ENCODE peak calls at places on chromosomes 3 and 15, in seven cellular contexts. One of them, this sample, is unnamed.

GRCh38 chr15:92306662-92307061 is 87.0 kb upstream of the ST8SIA2 start:
- DNase-seq in K562: peak; percentile 12
- DNase-seq in testis: peak; percentile 21
- DNase-seq in stomach: no peak
- DNase-seq in ovary: no peak
- DNase-seq in IMR-90: no peak
- DNase-seq in H54: no peak
- DNase-seq in this sample: peak; percentile 10

GRCh38 chr3:190183121-190183520 is 62.4 kb upstream of the P3H2 start:
- DNase-seq in K562: no peak
- DNase-seq in ovary: no peak
- DNase-seq in testis: no peak
- DNase-seq in H54: peak; percentile 35
- DNase-seq in IMR-90: peak; percentile 98
- DNase-seq in stomach: no peak
- DNase-seq in this sample: no peak

GRCh38 chr3:33597257-33597689 is 120.8 kb downstream of the CLASP2 start:
- DNase-seq in H54: no peak
- DNase-seq in testis: no peak
- DNase-seq in IMR-90: no peak
- DNase-seq in stomach: no peak
- DNase-seq in K562: no peak
- DNase-seq in ovary: no peak
- DNase-seq in this sample: no peak

GRCh38 chr3:14935577-14936345 is 11.6 kb upstream of the NR2C2 start:
- DNase-seq in K562: no peak
- DNase-seq in H54: no peak
- DNase-seq in testis: no peak
- DNase-seq in IMR-90: no peak
- DNase-seq in stomach: no peak
- DNase-seq in ovary: no peak
- DNase-seq in this sample: no peak

GRCh38 chr3:185656321-185656840 is 70.3 kb downstream of the SENP2 start:
- DNase-seq in testis: peak; percentile 73
- DNase-seq in K562: no peak
- DNase-seq in ovary: peak; percentile 80
- DNase-seq in IMR-90: peak; percentile 99
- DNase-seq in H54: peak; percentile 88
- DNase-seq in stomach: no peak
- DNase-seq in this sample: no peak

GRCh38 chr15:89627256-89627970 is 27.9 kb downstream of the KIF7 start:
- DNase-seq in K562: no peak
- DNase-seq in ovary: no peak
- DNase-seq in stomach: no peak
- DNase-seq in H54: no peak
- DNase-seq in testis: no peak
- DNase-seq in IMR-90: no peak
- DNase-seq in this sample: no peak

GRCh38 chr3:136078421-136079364 is 113.2 kb downstream of the PPP2R3A start:
- DNase-seq in ovary: no peak
- DNase-seq in IMR-90: peak; percentile 38
- DNase-seq in K562: peak; percentile 8
- DNase-seq in testis: no peak
- DNase-seq in H54: peak; percentile 6
- DNase-seq in stomach: no peak
- DNase-seq in this sample: peak; percentile 47

GRCh38 chr3:177820683-177821316 is 623.5 kb upstream of the TBL1XR1 start:
- DNase-seq in K562: no peak
- DNase-seq in stomach: no peak
- DNase-seq in IMR-90: peak; percentile 39
- DNase-seq in testis: no peak
- DNase-seq in ovary: no peak
- DNase-seq in H54: no peak
- DNase-seq in this sample: no peak

GRCh38 chr3:38585791-38586420 is 63.6 kb downstream of the SCN5A start:
- DNase-seq in H54: no peak
- DNase-seq in stomach: peak; percentile 9
- DNase-seq in K562: no peak
- DNase-seq in testis: peak; percentile 8
- DNase-seq in ovary: no peak
- DNase-seq in IMR-90: no peak
- DNase-seq in this sample: no peak

GRCh38 chr15:71152542-71152941 is 37.3 kb downstream of the THSD4 start:
- DNase-seq in ovary: no peak
- DNase-seq in stomach: no peak
- DNase-seq in H54: no peak
- DNase-seq in testis: no peak
- DNase-seq in K562: no peak
- DNase-seq in IMR-90: no peak
- DNase-seq in this sample: no peak

GRCh38 chr3:42652611-42653302 is 740 bp upstream of the ZBTB47 start:
- DNase-seq in H54: peak; percentile 90
- DNase-seq in ovary: peak; percentile 70
- DNase-seq in IMR-90: peak; percentile 78
- DNase-seq in K562: peak; percentile 79
- DNase-seq in stomach: peak; percentile 81
- DNase-seq in testis: no peak
- DNase-seq in this sample: peak; percentile 37

GRCh38 chr3:425094-425493 is 228.5 kb downstream of the CHL1 start:
- DNase-seq in IMR-90: no peak
- DNase-seq in K562: no peak
- DNase-seq in H54: no peak
- DNase-seq in testis: peak; percentile 19
- DNase-seq in stomach: no peak
- DNase-seq in ovary: no peak
- DNase-seq in this sample: no peak

GRCh38 chr3:54966979-54967378 is 39.1 kb upstream of the LRTM1 start:
- DNase-seq in stomach: no peak
- DNase-seq in testis: no peak
- DNase-seq in K562: no peak
- DNase-seq in IMR-90: no peak
- DNase-seq in H54: no peak
- DNase-seq in ovary: no peak
- DNase-seq in this sample: no peak

GRCh38 chr3:38006445-38006995 is 15.9 kb downstream of the VILL start:
- DNase-seq in ovary: peak; percentile 45
- DNase-seq in testis: no peak
- DNase-seq in K562: no peak
- DNase-seq in IMR-90: no peak
- DNase-seq in H54: no peak
- DNase-seq in stomach: no peak
- DNase-seq in this sample: no peak

GRCh38 chr3:181629029-181629428 is 82.7 kb upstream of the SOX2 start:
- DNase-seq in K562: no peak
- DNase-seq in ovary: no peak
- DNase-seq in IMR-90: peak; percentile 2
- DNase-seq in testis: no peak
- DNase-seq in H54: peak; percentile 5
- DNase-seq in stomach: no peak
- DNase-seq in this sample: no peak

GRCh38 chr15:35078221-35078915 is 6.7 kb downstream of the NANOGP8 start:
- DNase-seq in testis: peak; percentile 61
- DNase-seq in stomach: peak; percentile 31
- DNase-seq in H54: peak; percentile 62
- DNase-seq in IMR-90: peak; percentile 72
- DNase-seq in K562: peak; percentile 70
- DNase-seq in ovary: no peak
- DNase-seq in this sample: peak; percentile 71

GRCh38 chr3:20185733-20186599 is at the start of gene SGO1:
- DNase-seq in H54: peak; percentile 89
- DNase-seq in ovary: peak; percentile 100
- DNase-seq in K562: peak; percentile 98
- DNase-seq in stomach: peak; percentile 100
- DNase-seq in IMR-90: peak; percentile 96
- DNase-seq in testis: peak; percentile 100
- DNase-seq in this sample: peak; percentile 99
- TF ChIP-seq POLR2A in H54: peak; percentile 57
- TF ChIP-seq POLR2A in ovary: peak; percentile 87
- TF ChIP-seq POLR2A in K562: peak; percentile 95
- TF ChIP-seq POLR2A in stomach: peak; percentile 53
- TF ChIP-seq POLR2A in IMR-90: peak; percentile 90
- TF ChIP-seq POLR2A in testis: no peak
- TF ChIP-seq POLR2A in this sample: peak; percentile 92

GRCh38 chr15:101293122-101293521 is 1.9 kb downstream of the SNRPA1 start:
- DNase-seq in H54: no peak
- DNase-seq in IMR-90: no peak
- DNase-seq in testis: no peak
- DNase-seq in K562: no peak
- DNase-seq in stomach: no peak
- DNase-seq in ovary: no peak
- DNase-seq in this sample: no peak

GRCh38 chr15:101288905-101289513 is 6.0 kb downstream of the SNRPA1 start:
- DNase-seq in ovary: no peak
- DNase-seq in H54: no peak
- DNase-seq in IMR-90: peak; percentile 55
- DNase-seq in stomach: no peak
- DNase-seq in testis: peak; percentile 20
- DNase-seq in K562: peak; percentile 70
- DNase-seq in this sample: peak; percentile 76

GRCh38 chr15:101296418-101297405 is 1.7 kb upstream of the SNRPA1 start:
- DNase-seq in K562: no peak
- DNase-seq in testis: no peak
- DNase-seq in IMR-90: peak; percentile 29
- DNase-seq in ovary: no peak
- DNase-seq in H54: no peak
- DNase-seq in stomach: no peak
- DNase-seq in this sample: no peak

GRCh38 chr15:101295607-101296225 is 668 bp upstream of the SNRPA1 start:
- DNase-seq in H54: no peak
- DNase-seq in ovary: no peak
- DNase-seq in IMR-90: peak; percentile 72
- DNase-seq in stomach: peak; percentile 36
- DNase-seq in testis: no peak
- DNase-seq in K562: no peak
- DNase-seq in this sample: no peak

DNA sequence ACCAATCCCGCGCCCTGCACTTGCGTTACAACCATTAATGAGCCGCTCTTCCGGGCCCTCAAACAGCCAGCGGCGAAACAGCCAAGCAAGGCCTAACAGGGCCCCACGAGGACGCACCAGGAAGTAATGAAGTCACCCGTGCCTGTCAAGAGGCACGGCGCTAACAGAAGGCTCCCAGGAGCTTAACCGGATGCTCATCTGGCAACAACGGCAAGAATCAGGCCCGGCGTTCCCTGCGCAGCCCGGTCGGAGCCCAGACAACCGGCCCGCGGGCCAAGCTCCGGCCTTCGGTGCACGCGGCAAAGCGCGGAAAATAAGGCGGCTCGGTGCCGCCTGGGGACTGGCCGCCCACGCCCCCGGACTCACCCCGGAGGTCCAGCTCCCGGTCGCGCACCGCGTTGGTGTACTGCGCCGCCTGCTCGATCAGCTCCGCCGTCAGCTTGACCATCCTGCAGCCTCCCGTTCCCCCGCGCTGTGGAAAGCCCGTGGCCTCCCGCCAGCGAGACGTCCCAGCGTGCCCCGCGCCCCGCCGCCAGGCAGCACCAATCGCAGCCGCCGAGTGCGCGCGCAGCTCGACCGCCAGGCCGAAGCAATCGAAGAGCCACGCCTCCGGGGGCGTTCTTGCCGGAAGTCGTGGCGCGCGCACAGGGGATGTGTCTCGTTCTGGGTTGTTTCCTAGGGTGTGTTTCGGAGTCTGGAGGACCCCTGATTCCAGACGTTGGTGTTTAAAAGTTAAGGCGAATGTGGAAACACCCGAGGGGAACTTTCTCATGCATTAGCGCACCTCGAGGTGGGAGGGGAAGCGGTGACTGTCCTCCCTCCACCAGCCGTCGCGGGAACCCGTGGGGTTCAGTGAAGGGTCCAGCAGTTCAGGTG is at the start of gene SNRPA1:
- DNase-seq in K562: peak; percentile 97
- DNase-seq in testis: peak; percentile 98
- DNase-seq in IMR-90: peak; percentile 94
- DNase-seq in stomach: peak; percentile 99
- DNase-seq in H54: peak; percentile 69
- DNase-seq in ovary: peak; percentile 99
- DNase-seq in this sample: peak; percentile 98
- TF ChIP-seq POLR2A in K562: peak; percentile 89
- TF ChIP-seq POLR2A in testis: no peak
- TF ChIP-seq POLR2A in IMR-90: peak; percentile 81
- TF ChIP-seq POLR2A in stomach: peak; percentile 24
- TF ChIP-seq POLR2A in H54: peak; percentile 81
- TF ChIP-seq POLR2A in ovary: peak; percentile 78
- TF ChIP-seq POLR2A in this sample: peak; percentile 91

GRCh38 chr3:53187430-53187829 is 26.4 kb downstream of the PRKCD start:
- DNase-seq in ovary: no peak
- DNase-seq in stomach: no peak
- DNase-seq in testis: no peak
- DNase-seq in IMR-90: peak; percentile 65
- DNase-seq in K562: no peak
- DNase-seq in H54: no peak
- DNase-seq in this sample: no peak

GRCh38 chr3:53186726-53187125 is 25.7 kb downstream of the PRKCD start:
- DNase-seq in H54: no peak
- DNase-seq in stomach: no peak
- DNase-seq in IMR-90: no peak
- DNase-seq in K562: no peak
- DNase-seq in ovary: no peak
- DNase-seq in testis: no peak
- DNase-seq in this sample: no peak

GRCh38 chr3:53184701-53185100 is 23.7 kb downstream of the PRKCD start:
- DNase-seq in H54: no peak
- DNase-seq in K562: no peak
- DNase-seq in ovary: no peak
- DNase-seq in testis: no peak
- DNase-seq in IMR-90: no peak
- DNase-seq in stomach: no peak
- DNase-seq in this sample: no peak

GRCh38 chr3:53183514-53183913 is 22.5 kb downstream of the PRKCD start:
- DNase-seq in stomach: no peak
- DNase-seq in K562: no peak
- DNase-seq in IMR-90: no peak
- DNase-seq in ovary: no peak
- DNase-seq in testis: no peak
- DNase-seq in H54: no peak
- DNase-seq in this sample: no peak

GRCh38 chr3:53185761-53186465 is 24.9 kb downstream of the PRKCD start:
- DNase-seq in IMR-90: no peak
- DNase-seq in stomach: no peak
- DNase-seq in K562: no peak
- DNase-seq in testis: no peak
- DNase-seq in H54: no peak
- DNase-seq in ovary: no peak
- DNase-seq in this sample: no peak
- TF ChIP-seq POLR2A in IMR-90: no peak
- TF ChIP-seq POLR2A in stomach: no peak
- TF ChIP-seq POLR2A in K562: no peak
- TF ChIP-seq POLR2A in testis: no peak
- TF ChIP-seq POLR2A in H54: no peak
- TF ChIP-seq POLR2A in ovary: no peak
- TF ChIP-seq POLR2A in this sample: no peak

GRCh38 chr3:58306662-58307286 is 454 bp downstream of the HTD2 start:
- DNase-seq in stomach: peak; percentile 30
- DNase-seq in H54: no peak
- DNase-seq in testis: peak; percentile 51
- DNase-seq in K562: peak; percentile 29
- DNase-seq in IMR-90: peak; percentile 30
- DNase-seq in ovary: peak; percentile 72
- DNase-seq in this sample: peak; percentile 70

GRCh38 chr3:58308728-58309127 is 2.4 kb downstream of the HTD2 start:
- DNase-seq in stomach: no peak
- DNase-seq in K562: no peak
- DNase-seq in ovary: no peak
- DNase-seq in testis: peak; percentile 58
- DNase-seq in H54: no peak
- DNase-seq in IMR-90: peak; percentile 12
- DNase-seq in this sample: peak; percentile 31

GRCh38 chr3:58305882-58306661 is at the start of the genes HTD2 and RPP14:
- DNase-seq in H54: peak; percentile 86
- DNase-seq in stomach: peak; percentile 99
- DNase-seq in IMR-90: peak; percentile 97
- DNase-seq in ovary: peak; percentile 99
- DNase-seq in testis: peak; percentile 97
- DNase-seq in K562: peak; percentile 91
- DNase-seq in this sample: peak; percentile 99
- TF ChIP-seq POLR2A in H54: peak; percentile 72
- TF ChIP-seq POLR2A in stomach: peak; percentile 32
- TF ChIP-seq POLR2A in IMR-90: peak; percentile 92
- TF ChIP-seq POLR2A in ovary: peak; percentile 71
- TF ChIP-seq POLR2A in testis: no peak
- TF ChIP-seq POLR2A in K562: peak; percentile 86
- TF ChIP-seq POLR2A in this sample: peak; percentile 81